ENCODE peak calls at places on chromosomes 3 and 15, in nine cellular contexts. E is fibroblast of mammary gland; W is aorta; L is right cardiac atrium; N is ovary; K is CD4-positive, CD25-positive, alpha-beta regulatory T cell; Z is A673; A is endothelial cell of umbilical vein; R is foreskin fibroblast. G is an unnamed sample.
A peak's percentile ranks its signal among the peaks of the same experiment; 100 is the strongest.

GRCh38 chr3:97935842-97936241 is 36.4 kb downstream of the RIOX2 start:
- DNase-seq in A (no peak), Z (no peak), W (no peak), R (no peak), E (no peak), N (no peak), K (no peak), L (no peak), G (no peak)

GRCh38 chr15:26391556-26392229 is 381.2 kb downstream of the GABRB3 start:
- DNase-seq in W (no peak), E (no peak), K (no peak), L (no peak), A (no peak), R (no peak), Z (no peak), N (no peak), G (no peak)

GRCh38 chr3:39449796-39450195 is 17.7 kb upstream of the MOBP start:
- DNase-seq in N (no peak), K (no peak), E (no peak), W (peak; percentile 24), A (no peak), L (no peak), R (no peak), Z (no peak), G (no peak)

GRCh38 chr3:84547971-84548970 is 410.5 kb upstream of the CADM2 start:
- DNase-seq in R (no peak), W (no peak), N (no peak), E (peak; percentile 10), K (no peak), A (no peak), Z (peak; percentile 42), L (peak; percentile 21), G (peak; percentile 10)

GRCh38 chr15:65067645-65068416 is at the start of gene RASL12:
- DNase-seq in E (no peak), N (peak; percentile 71), R (no peak), K (no peak), Z (peak; percentile 49), L (peak; percentile 65), A (no peak), W (peak; percentile 90), G (no peak)

GRCh38 chr3:188174309-188175044 is 20.5 kb downstream of the LPP start:
- DNase-seq in Z (no peak), N (no peak), L (no peak), R (no peak), E (no peak), K (no peak), A (no peak), W (no peak), G (no peak)

GRCh38 chr15:83308671-83309070 is 24.2 kb upstream of the BNC1 start:
- DNase-seq in A (no peak), K (no peak), L (no peak), W (no peak), Z (no peak), N (no peak), R (no peak), E (no peak), G (no peak)

GRCh38 chr3:177498037-177498857 is 301.0 kb upstream of the TBL1XR1 start:
- DNase-seq in K (no peak), A (peak; percentile 43), R (no peak), N (no peak), L (no peak), W (no peak), Z (peak; percentile 44), E (peak; percentile 68), G (no peak)

GRCh38 chr3:49422379-49423248 is at the start of gene AMT:
- DNase-seq in N (peak; percentile 73), Z (no peak), R (no peak), E (no peak), A (no peak), K (no peak), L (peak; percentile 51), W (peak; percentile 81), G (peak; percentile 60)

GRCh38 chr3:183350164-183350563 is 78.3 kb downstream of the MCF2L2 start:
- DNase-seq in L (no peak), A (no peak), Z (no peak), R (no peak), W (no peak), K (no peak), N (no peak), E (no peak), G (no peak)

GRCh38 chr3:154389861-154390260 is 40.1 kb downstream of the GPR149 start:
- DNase-seq in K (no peak), A (no peak), N (no peak), E (no peak), R (no peak), W (no peak), L (no peak), Z (no peak), G (no peak)

GRCh38 chr3:10242182-10243065 is 5.8 kb upstream of the TATDN2 start:
- DNase-seq in R (no peak), W (no peak), K (peak; percentile 55), Z (no peak), E (peak; percentile 33), L (no peak), N (no peak), A (no peak), G (no peak)

GRCh38 chr3:48679416-48680380 is 6.0 kb downstream of the NCKIPSD start:
- DNase-seq in L (no peak), R (no peak), N (peak; percentile 31), E (no peak), K (no peak), Z (no peak), W (peak; percentile 63), A (no peak), G (no peak)

GRCh38 chr3:12719541-12719940 is 39.5 kb downstream of the TMEM40 start:
- DNase-seq in Z (no peak), K (no peak), E (no peak), N (no peak), W (no peak), R (no peak), A (no peak), L (no peak), G (no peak)
- H3K4me3 ChIP-seq in Z (no peak overlapping the region), K (peak overlapping the region; percentile 55), E (peak overlapping the region; percentile 37), N (peak overlapping the region; percentile 31), W (peak overlapping the region; percentile 38), R (peak overlapping the region; percentile 64), A (no peak overlapping the region), L (peak overlapping the region; percentile 9), G (peak overlapping the region; percentile 58)

GRCh38 chr3:135905058-135905724 is 60.3 kb upstream of the PPP2R3A start:
- DNase-seq in N (no peak), W (no peak), Z (peak; percentile 12), K (no peak), A (no peak), E (peak; percentile 57), L (no peak), R (peak; percentile 32), G (no peak)
- H3K4me3 ChIP-seq in N (no peak overlapping the region), W (no peak overlapping the region), Z (no peak overlapping the region), K (no peak overlapping the region), A (no peak overlapping the region), E (no peak overlapping the region), L (no peak overlapping the region), R (no peak overlapping the region), G (no peak overlapping the region)

DNA sequence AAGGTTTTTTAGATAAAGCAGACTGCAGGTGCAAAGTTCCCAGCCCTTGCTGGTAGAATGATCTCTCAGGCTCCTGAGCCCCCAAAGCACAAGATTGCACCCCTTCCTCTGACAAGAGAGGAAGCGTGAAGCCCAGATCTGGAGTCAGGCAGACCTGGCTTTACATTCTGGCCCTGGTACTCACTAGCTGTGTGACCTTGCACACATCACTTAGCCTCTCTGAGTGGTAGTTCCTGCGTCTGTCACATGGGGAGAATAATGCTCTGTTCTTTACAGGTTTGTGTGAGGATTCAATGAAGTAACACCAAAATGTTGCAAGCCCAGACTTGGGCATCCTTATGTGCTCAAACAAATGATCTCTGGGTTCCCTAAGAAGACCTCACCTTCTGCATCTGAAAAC is 141.5 kb downstream of the SMAD6 start:
- DNase-seq in R (no peak), Z (no peak), W (peak; percentile 8), L (no peak), N (no peak), K (no peak), E (no peak), A (no peak), G (no peak)
- H3K4me3 ChIP-seq in R (peak overlapping the region; percentile 58), Z (no peak overlapping the region), W (no peak overlapping the region), L (no peak overlapping the region), N (no peak overlapping the region), K (no peak overlapping the region), E (no peak overlapping the region), A (no peak overlapping the region), G (no peak overlapping the region)

GRCh38 chr15:70259640-70260066 is 161.9 kb upstream of the TLE3 start:
- DNase-seq in A (no peak), N (no peak), L (no peak), W (no peak), K (no peak), Z (no peak), E (no peak), R (no peak), G (no peak)

GRCh38 chr15:70259030-70259424 is 161.3 kb upstream of the TLE3 start:
- DNase-seq in N (peak; percentile 68), A (peak; percentile 49), Z (peak; percentile 37), E (peak; percentile 59), L (peak; percentile 61), K (peak; percentile 27), R (peak; percentile 29), W (peak; percentile 86), G (peak; percentile 77)

GRCh38 chr15:70257573-70258220 is 160.0 kb upstream of the TLE3 start:
- DNase-seq in K (no peak), E (no peak), R (no peak), Z (no peak), N (no peak), L (no peak), W (no peak), A (no peak), G (peak; percentile 47)

GRCh38 chr15:70257047-70257446 is 159.3 kb upstream of the TLE3 start:
- DNase-seq in N (no peak), A (no peak), L (no peak), R (no peak), W (peak; percentile 9), Z (no peak), K (no peak), E (no peak), G (no peak)

DNA sequence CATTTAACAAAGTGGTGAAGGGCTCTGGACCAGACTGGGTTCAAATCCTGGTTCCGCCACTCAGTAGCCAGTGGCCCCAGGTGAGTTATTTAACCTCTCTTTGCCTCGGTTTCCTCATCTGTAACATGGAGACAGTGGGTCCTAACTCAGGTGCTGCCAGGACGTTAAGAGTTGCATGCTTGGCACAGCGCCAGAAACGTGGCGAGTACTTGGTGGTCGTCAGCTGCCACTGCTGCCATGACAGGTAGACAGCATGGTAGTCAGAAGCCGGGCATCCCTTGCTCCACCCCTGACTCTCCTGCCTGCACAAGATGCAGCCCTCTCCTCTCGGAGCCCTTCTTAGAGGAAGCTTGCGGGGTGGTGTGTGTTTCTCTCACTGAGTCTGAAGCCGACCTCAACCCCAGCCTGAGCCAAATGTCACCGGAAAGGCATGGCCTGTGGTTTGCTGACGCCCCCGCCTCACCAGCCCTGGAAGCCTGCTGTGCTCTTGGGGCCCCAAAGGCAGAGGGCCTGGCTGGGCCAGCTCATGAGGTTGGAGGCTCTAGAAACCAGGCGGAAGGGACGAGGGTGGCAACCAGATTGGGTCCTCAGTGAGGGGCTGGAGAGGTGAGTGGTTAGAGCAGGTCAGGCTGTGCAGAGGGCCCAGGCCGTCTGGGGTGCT is 160.8 kb upstream of the TLE3 start:
- DNase-seq in R (no peak), W (no peak), A (peak; percentile 10), N (peak; percentile 45), Z (no peak), L (no peak), E (peak; percentile 31), K (no peak), G (peak; percentile 52)
- H3K4me3 ChIP-seq in R (no peak overlapping the region), W (no peak overlapping the region), A (no peak overlapping the region), N (no peak overlapping the region), Z (no peak overlapping the region), L (no peak overlapping the region), E (no peak overlapping the region), K (peak overlapping the region; percentile 57), G (no peak overlapping the region)